ENCODE peak calls at places on chromosomes 13 and 19, in eight cellular contexts. Z is heart left ventricle, E is skeletal muscle cell, Y is Daoy, D is lower leg skin, R is Calu3, B is ascending aorta, A is cardiac muscle cell. S is an unnamed sample.

GRCh38 chr13:110283661-110284516 is 23.1 kb downstream of the COL4A1 start:
- DNase-seq in A (peak; percentile 61), E (no peak), Z (no peak), Y (peak; percentile 39), D (no peak), B (no peak), R (no peak), S (no peak)

GRCh38 chr13:86741762-86742285 is 929.3 kb upstream of the SLITRK5 start:
- DNase-seq in R (no peak), Z (no peak), B (no peak), E (no peak), D (no peak), A (no peak), Y (no peak), S (no peak)

GRCh38 chr19:55301459-55302331 is 17.9 kb downstream of the BRSK1 start:
- DNase-seq in D (peak; percentile 75), Z (peak; percentile 84), Y (peak; percentile 87), A (peak; percentile 80), B (peak; percentile 36), E (peak; percentile 18), R (peak; percentile 96), S (peak; percentile 7)

GRCh38 chr13:42137856-42138537 is 89.5 kb downstream of the DGKH start:
- DNase-seq in A (peak; percentile 39), Z (no peak), B (no peak), Y (no peak), D (no peak), E (peak; percentile 25), R (no peak), S (no peak)

GRCh38 chr19:17420267-17420924 is 549 bp downstream of the MVB12A start:
- DNase-seq in A (peak; percentile 24), Z (peak; percentile 40), D (peak; percentile 25), R (peak; percentile 35), Y (peak; percentile 63), E (no peak), B (no peak), S (no peak)

GRCh38 chr19:4472174-4472974 is at the start of gene HDGFL2:
- DNase-seq in Y (no peak), R (no peak), B (no peak), Z (no peak), A (no peak), D (no peak), E (no peak), S (no peak)

GRCh38 chr13:40171566-40171965 is 494.9 kb downstream of the FOXO1 start:
- DNase-seq in Z (no peak), B (no peak), D (no peak), A (no peak), E (no peak), Y (no peak), R (no peak), S (no peak)

GRCh38 chr13:98397221-98397620 is 179.7 kb downstream of the STK24 start:
- DNase-seq in R (no peak), D (no peak), Y (no peak), Z (no peak), B (no peak), E (no peak), A (peak; percentile 35), S (peak; percentile 49)

GRCh38 chr19:58563034-58563573 is 4.7 kb upstream of the UBE2M start:
- DNase-seq in Z (no peak), B (no peak), E (no peak), R (no peak), Y (no peak), D (no peak), A (peak; percentile 21), S (no peak)

GRCh38 chr13:23552661-23553060 is 17.6 kb upstream of the TNFRSF19 start:
- DNase-seq in B (no peak), A (no peak), D (no peak), Y (no peak), Z (no peak), R (no peak), E (no peak), S (no peak)

GRCh38 chr13:113151745-113152707 is 6.4 kb upstream of the PROZ start:
- DNase-seq in Y (peak; percentile 33), D (no peak), Z (no peak), A (peak; percentile 70), B (no peak), R (no peak), E (peak; percentile 17), S (no peak)

GRCh38 chr19:51333836-51334460 is 8.0 kb downstream of the VSIG10L start:
- DNase-seq in Z (no peak), B (no peak), D (no peak), E (no peak), A (no peak), R (no peak), Y (peak; percentile 42), S (no peak)

GRCh38 chr13:26601669-26602068 is 44.2 kb downstream of the WASF3 start:
- DNase-seq in D (no peak), Z (no peak), A (peak; percentile 40), Y (peak; percentile 66), R (no peak), B (no peak), E (no peak), S (no peak)

GRCh38 chr13:20221772-20222171 is 10.3 kb downstream of the GJB6 start:
- DNase-seq in R (no peak), B (no peak), D (no peak), E (no peak), Z (no peak), A (peak; percentile 30), Y (no peak), S (no peak)

GRCh38 chr13:112596220-112596619 is 8.3 kb upstream of the TUBGCP3 start:
- DNase-seq in Z (no peak), D (no peak), R (no peak), A (peak; percentile 17), B (no peak), Y (no peak), E (no peak), S (no peak)

GRCh38 chr19:798415-799075 is 1.3 kb downstream of the PTBP1 start:
- DNase-seq in A (no peak), E (no peak), R (no peak), B (no peak), Y (no peak), D (no peak), Z (peak; percentile 23), S (no peak)

GRCh38 chr13:110560606-110561334 is 752 bp downstream of the RAB20 start:
- DNase-seq in R (no peak), B (no peak), Y (peak; percentile 25), A (peak; percentile 36), Z (peak; percentile 39), D (no peak), E (no peak), S (peak; percentile 71)

GRCh38 chr13:98338312-98338711 is 161.2 kb upstream of the RNF113B start:
- DNase-seq in E (no peak), A (no peak), D (no peak), Z (no peak), B (no peak), R (no peak), Y (no peak), S (no peak)

GRCh38 chr13:114151565-114152284 is 19.3 kb upstream of the RASA3 start:
- DNase-seq in D (no peak), R (peak; percentile 45), Y (peak; percentile 85), A (peak; percentile 63), B (no peak), E (no peak), Z (no peak), S (peak; percentile 21)

GRCh38 chr19:6105444-6105843 is 4.9 kb downstream of the RFX2 start:
- DNase-seq in D (no peak), R (no peak), Y (no peak), B (no peak), A (no peak), Z (no peak), E (no peak), S (no peak)

GRCh38 chr19:23512151-23512925 is 117.1 kb upstream of the ZNF91 start:
- DNase-seq in Z (no peak), Y (peak; percentile 59), E (no peak), A (no peak), D (no peak), B (no peak), R (no peak), S (no peak)

GRCh38 chr13:70523622-70524021 is 415.4 kb upstream of the KLHL1 start:
- DNase-seq in D (no peak), B (no peak), E (no peak), Z (peak; percentile 7), A (no peak), Y (no peak), R (no peak), S (no peak)

GRCh38 chr19:2253106-2254051 is 2.8 kb downstream of the JSRP1 start:
- DNase-seq in Y (peak; percentile 29), R (no peak), D (no peak), A (no peak), B (no peak), Z (no peak), E (no peak), S (no peak)

GRCh38 chr19:51431124-51431523 is 13.7 kb upstream of the SIGLEC10 start:
- DNase-seq in Y (no peak), D (no peak), E (no peak), Z (no peak), B (no peak), R (no peak), A (no peak), S (no peak)

GRCh38 chr19:882871-883497 is 10.0 kb downstream of the MED16 start:
- DNase-seq in A (no peak), Z (no peak), B (no peak), R (no peak), E (no peak), D (no peak), Y (no peak), S (no peak)

GRCh38 chr13:39201075-39201630 is 162.9 kb downstream of the NHLRC3 start:
- DNase-seq in Z (peak; percentile 39), R (no peak), D (no peak), A (peak; percentile 2), B (no peak), E (no peak), Y (no peak), S (no peak)

GRCh38 chr19:14081797-14082674 is 3.5 kb downstream of the C19orf67 start:
- DNase-seq in D (peak; percentile 50), Z (no peak), A (no peak), Y (no peak), E (no peak), B (no peak), R (peak; percentile 62), S (no peak)

GRCh38 chr13:49023441-49023840 is 47.7 kb downstream of the FNDC3A start:
- DNase-seq in A (peak; percentile 38), R (no peak), Z (no peak), B (no peak), Y (peak; percentile 1), D (no peak), E (peak; percentile 52), S (no peak)

GRCh38 chr13:71632721-71633120 is 234.3 kb downstream of the DACH1 start:
- DNase-seq in R (no peak), D (no peak), Y (no peak), E (no peak), A (no peak), B (no peak), Z (no peak), S (no peak)

S was measured in DMS79.